ENCODE peak calls at places on chromosomes 16 and 17, in four cellular contexts. X is activated CD4-positive, alpha-beta T cell treated with anti-CD3 and anti-CD28 coated beads, Interleukin-2, amount 10 ng/mL, durations not matched to agents 7 days and 5 days; I is non-pigmented ciliary epithelial cell; S is activated CD4-positive, CD25-positive, alpha-beta regulatory T cell. D is an unnamed sample.

GRCh38 chr16:28067604-28068382 is 4.3 kb upstream of the GSG1L start:
- DNase-seq in X (no peak), I (peak; percentile 31), S (no peak), D (no peak)

GRCh38 chr17:54899721-54900456 is 763 bp upstream of the TOM1L1 start:
- DNase-seq in I (no peak), S (no peak), X (no peak), D (no peak)

GRCh38 chr17:35101725-35102124 is 17.9 kb downstream of the RAD51D start:
- DNase-seq in I (no peak), S (no peak), X (no peak), D (no peak)

GRCh38 chr17:12985431-12986285 is 32.2 kb downstream of the ELAC2 start:
- DNase-seq in I (no peak), S (no peak), X (no peak), D (no peak)

GRCh38 chr17:15262291-15263205 is 2.6 kb downstream of the PMP22 start:
- DNase-seq in I (no peak), X (no peak), S (no peak), D (peak; percentile 50)

GRCh38 chr16:14202697-14203096 is 131.6 kb downstream of the MRTFB start:
- DNase-seq in S (no peak), X (no peak), I (no peak), D (no peak)

GRCh38 chr17:81995463-81996231 is 18.2 kb downstream of the ASPSCR1 start:
- DNase-seq in S (no peak), I (no peak), X (no peak), D (no peak)

GRCh38 chr16:2042666-2043295 is 4.9 kb downstream of the NTHL1 start:
- DNase-seq in X (no peak), S (no peak), I (no peak), D (no peak)

GRCh38 chr17:42577140-42577531 is 393 bp downstream of the PSMC3IP start:
- DNase-seq in X (no peak), S (no peak), I (no peak), D (no peak)

GRCh38 chr16:80015566-80015965 is 415.0 kb upstream of the MAF start:
- DNase-seq in X (no peak), S (no peak), I (no peak), D (no peak)

GRCh38 chr16:2003827-2004641 is 5.6 kb downstream of the ZNF598 start:
- DNase-seq in X (peak; percentile 92), I (no peak), S (peak; percentile 78), D (peak; percentile 77)

GRCh38 chr17:82548681-82549303 is 29.3 kb downstream of the FOXK2 start:
- DNase-seq in I (no peak), S (no peak), X (no peak), D (no peak)

GRCh38 chr16:3022208-3022696 is 1.5 kb downstream of the HCFC1R1 start:
- DNase-seq in I (peak; percentile 86), S (peak; percentile 80), X (peak; percentile 71), D (peak; percentile 82)

GRCh38 chr16:72848045-72848410 is 199.9 kb downstream of the ZFHX3 start:
- DNase-seq in S (no peak), I (no peak), X (no peak), D (no peak)

GRCh38 chr16:4009177-4009576 is 107.1 kb downstream of the ADCY9 start:
- DNase-seq in X (no peak), I (no peak), S (no peak), D (no peak)

GRCh38 chr16:20901441-20902112 is 1.0 kb downstream of the LYRM1 start:
- DNase-seq in X (peak; percentile 15), I (no peak), S (no peak), D (no peak)

GRCh38 chr17:67474081-67474661 is 97.1 kb downstream of the PITPNC1 start:
- DNase-seq in S (no peak), I (no peak), X (no peak), D (no peak)

GRCh38 chr17:79036609-79037008 is 12.6 kb downstream of the C1QTNF1 start:
- DNase-seq in I (peak; percentile 60), S (no peak), X (no peak), D (no peak)

GRCh38 chr17:21688293-21688949 is 3.9 kb upstream of the KCNJ18 start:
- DNase-seq in X (no peak), S (no peak), I (no peak), D (no peak)

GRCh38 chr16:3754304-3754703 is 37.0 kb upstream of the TRAP1 start:
- DNase-seq in I (peak; percentile 17), S (no peak), X (no peak), D (no peak)

GRCh38 chr16:21608647-21609328 is 9.4 kb downstream of the METTL9 start:
- DNase-seq in X (peak; percentile 66), S (no peak), I (no peak), D (no peak)

GRCh38 chr16:86923656-86924055 is 345.3 kb downstream of the FOXL1 start:
- DNase-seq in S (no peak), X (no peak), I (no peak), D (no peak)

GRCh38 chr17:9242983-9243382 is 221.7 kb downstream of the NTN1 start:
- DNase-seq in I (no peak), S (no peak), X (no peak), D (no peak)

GRCh38 chr16:66278111-66278531 is 88.4 kb upstream of the CDH5 start:
- DNase-seq in S (no peak), I (no peak), X (no peak), D (no peak)

GRCh38 chr16:83968483-83968865 is 430 bp downstream of the NECAB2 start:
- DNase-seq in I (no peak), X (no peak), S (no peak), D (no peak)

GRCh38 chr16:50809561-50809960 is 67.7 kb downstream of the CYLD start:
- DNase-seq in S (no peak), X (no peak), I (no peak), D (no peak)

GRCh38 chr17:7882068-7882467 is 6.5 kb upstream of the CHD3 start:
- DNase-seq in I (no peak), X (no peak), S (no peak), D (no peak)

GRCh38 chr16:70422543-70422942 is 16.4 kb downstream of the ST3GAL2 start:
- DNase-seq in I (no peak), S (no peak), X (no peak), D (no peak)

GRCh38 chr16:2713523-2713922 is 6.5 kb downstream of the PRSS27 start:
- DNase-seq in I (no peak), S (no peak), X (no peak), D (no peak)

GRCh38 chr17:27566673-27567562 is 64.1 kb upstream of the LGALS9 start:
- DNase-seq in S (no peak), X (no peak), I (no peak), D (no peak)

GRCh38 chr17:20063665-20064648 is 54.8 kb downstream of the SPECC1 start:
- DNase-seq in X (no peak), S (no peak), I (no peak), D (peak; percentile 90)

GRCh38 chr16:28149016-28149888 is 62.5 kb downstream of the XPO6 start:
- DNase-seq in X (peak; percentile 48), S (no peak), I (no peak), D (no peak)

GRCh38 chr16:6019490-6019991 is 921.9 kb upstream of the EEF2KMT start:
- DNase-seq in I (no peak), S (no peak), X (no peak), D (no peak)

GRCh38 chr17:10197721-10198508 is 491 bp downstream of the GAS7 start:
- DNase-seq in S (no peak), I (no peak), X (no peak), D (no peak)

GRCh38 chr16:88468289-88469129 is 15.4 kb downstream of the ZFPM1 start:
- DNase-seq in X (peak; percentile 30), I (no peak), S (no peak), D (no peak)

GRCh38 chr17:74272731-74273201 is 1.3 kb upstream of the DNAI2 start:
- DNase-seq in I (no peak), S (no peak), X (no peak), D (no peak)

GRCh38 chr17:71936977-71937376 is 183.8 kb upstream of the SOX9 start:
- DNase-seq in I (no peak), S (no peak), X (no peak), D (no peak)